ENCODE peak calls at places on chromosome 22, in four cellular contexts. One of them, this sample, is unnamed.

GRCh38 chr22:36374603-36375024 is 13.2 kb downstream of the MYH9 start:
- DNase-seq in IMR-90: peak
- DNase-seq in fibroblast of pulmonary artery: peak
- DNase-seq in BE2C: no peak
- DNase-seq in this sample: no peak

GRCh38 chr22:35315855-35316745 is 16.4 kb downstream of the TOM1 start:
- DNase-seq in IMR-90: no peak
- DNase-seq in fibroblast of pulmonary artery: no peak
- DNase-seq in BE2C: no peak
- DNase-seq in this sample: no peak

GRCh38 chr22:33758125-33758483 is 162.2 kb downstream of the LARGE1 start:
- DNase-seq in IMR-90: no peak
- DNase-seq in fibroblast of pulmonary artery: no peak
- DNase-seq in BE2C: no peak
- DNase-seq in this sample: no peak

GRCh38 chr22:50507421-50507990 is at the start of gene LMF2:
- DNase-seq in IMR-90: no peak
- DNase-seq in fibroblast of pulmonary artery: no peak
- DNase-seq in BE2C: peak
- DNase-seq in this sample: peak

GRCh38 chr22:24500251-24500820 is 5.2 kb downstream of the UPB1 start:
- DNase-seq in IMR-90: no peak
- DNase-seq in fibroblast of pulmonary artery: no peak
- DNase-seq in BE2C: no peak
- DNase-seq in this sample: no peak

GRCh38 chr22:42399315-42400271 is 32.6 kb downstream of the NFAM1 start:
- DNase-seq in IMR-90: no peak
- DNase-seq in fibroblast of pulmonary artery: no peak
- DNase-seq in BE2C: peak
- DNase-seq in this sample: no peak

GRCh38 chr22:21752276-21752675 is 16.7 kb upstream of the YPEL1 start:
- DNase-seq in IMR-90: no peak
- DNase-seq in fibroblast of pulmonary artery: no peak
- DNase-seq in BE2C: no peak
- DNase-seq in this sample: no peak

GRCh38 chr22:41513391-41513790 is 30.9 kb downstream of the POLR3H start:
- DNase-seq in IMR-90: no peak
- DNase-seq in fibroblast of pulmonary artery: no peak
- DNase-seq in BE2C: no peak
- DNase-seq in this sample: no peak

GRCh38 chr22:29801153-29801552 is 34.0 kb downstream of the UQCR10 start:
- DNase-seq in IMR-90: no peak
- DNase-seq in fibroblast of pulmonary artery: peak
- DNase-seq in BE2C: no peak
- DNase-seq in this sample: no peak

GRCh38 chr22:26479792-26480610 is 3.6 kb downstream of the HPS4 start:
- DNase-seq in IMR-90: no peak
- DNase-seq in fibroblast of pulmonary artery: no peak
- DNase-seq in BE2C: no peak
- DNase-seq in this sample: no peak

GRCh38 chr22:26480611-26480932 is 3.0 kb downstream of the HPS4 start:
- DNase-seq in IMR-90: no peak
- DNase-seq in fibroblast of pulmonary artery: no peak
- DNase-seq in BE2C: no peak
- DNase-seq in this sample: no peak

GRCh38 chr22:26477341-26477731 is 6.2 kb downstream of the HPS4 start:
- DNase-seq in IMR-90: no peak
- DNase-seq in fibroblast of pulmonary artery: no peak
- DNase-seq in BE2C: no peak
- DNase-seq in this sample: no peak

GRCh38 chr22:26481112-26481693 is 2.4 kb downstream of the HPS4 start:
- DNase-seq in IMR-90: no peak
- DNase-seq in fibroblast of pulmonary artery: no peak
- DNase-seq in BE2C: no peak
- DNase-seq in this sample: no peak

DNA sequence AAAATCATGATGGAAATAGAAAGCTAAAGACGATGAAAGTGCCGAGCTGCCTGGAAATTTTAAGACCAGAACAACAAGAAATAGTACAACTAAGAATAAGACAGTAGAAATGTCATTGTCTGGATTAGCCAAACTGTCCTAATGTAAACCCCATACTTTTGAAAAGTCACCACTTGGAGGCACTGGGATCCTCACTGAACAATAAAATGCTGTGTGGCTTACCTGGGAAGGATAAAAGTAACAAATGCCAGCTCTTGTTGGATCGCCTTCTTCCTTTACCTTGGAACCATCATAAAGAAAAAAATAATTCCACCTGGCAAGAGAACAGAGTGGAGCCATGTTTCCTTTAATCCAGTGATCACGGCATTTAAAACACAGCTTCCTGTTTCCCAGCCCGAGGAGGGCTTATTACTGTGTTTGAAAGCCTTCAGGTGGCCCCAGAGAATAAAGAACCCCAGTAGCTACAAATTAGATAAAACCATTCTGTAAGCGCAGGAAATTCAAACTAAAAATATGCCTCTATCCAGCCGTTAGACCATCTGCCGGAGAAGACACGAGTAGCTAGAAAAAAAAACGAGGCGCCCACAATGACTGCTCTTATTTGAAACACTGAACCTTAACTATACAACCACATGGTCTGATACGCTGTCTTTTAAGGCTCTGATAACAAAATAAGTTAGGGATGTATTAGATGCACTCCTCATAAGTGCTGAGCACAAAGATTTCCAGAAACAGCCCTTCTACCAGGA is 4.4 kb downstream of the HPS4 start:
- DNase-seq in IMR-90: no peak
- DNase-seq in fibroblast of pulmonary artery: no peak
- DNase-seq in BE2C: no peak
- DNase-seq in this sample: no peak
- H3K4me3 ChIP-seq in IMR-90: no peak
- H3K4me3 ChIP-seq in fibroblast of pulmonary artery: peak
- H3K4me3 ChIP-seq in BE2C: peak
- H3K4me3 ChIP-seq in this sample: no peak

DNA sequence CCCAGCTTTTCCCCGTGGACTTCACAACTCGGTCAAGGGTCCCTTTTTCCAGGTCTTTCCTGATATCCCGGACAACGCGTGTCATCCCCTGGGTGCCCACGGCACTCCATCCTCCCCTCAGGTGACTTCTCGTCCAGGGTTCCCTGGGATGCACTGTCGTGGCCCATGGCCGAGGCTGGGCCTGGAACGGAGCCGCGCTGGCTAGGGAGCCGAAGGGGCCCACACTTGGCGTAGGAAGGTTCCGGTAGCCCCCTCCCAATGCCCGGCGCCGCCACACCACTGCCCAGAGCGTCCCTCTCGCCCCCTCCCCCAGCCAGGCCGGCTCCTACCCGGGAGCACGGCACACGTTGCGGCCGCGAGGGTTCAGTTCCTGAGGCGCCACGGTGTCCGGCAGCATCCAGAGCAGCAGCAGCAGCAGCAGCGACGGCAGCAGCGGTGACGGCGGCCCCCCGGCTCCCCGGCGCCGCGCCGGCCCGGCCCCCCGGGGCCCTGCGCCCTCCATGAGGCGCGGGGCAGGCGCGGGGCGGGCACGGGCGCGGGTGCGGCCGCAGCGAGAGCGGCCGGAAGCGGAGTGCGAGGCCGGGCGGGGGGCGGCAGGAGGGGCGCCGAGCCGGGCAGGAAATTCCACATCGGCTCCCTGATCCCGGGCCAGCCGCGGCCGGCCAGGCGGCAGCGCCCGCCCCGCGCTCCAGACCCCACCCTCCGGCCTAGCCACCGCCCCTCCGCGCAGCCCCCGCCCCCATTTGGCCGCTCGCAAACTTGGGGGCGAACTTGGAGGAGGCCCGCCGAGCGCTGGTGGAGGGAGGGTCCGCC is at the start of gene SCARF2:
- DNase-seq in IMR-90: peak
- DNase-seq in fibroblast of pulmonary artery: peak
- DNase-seq in BE2C: peak
- DNase-seq in this sample: peak
- H3K4me3 ChIP-seq in IMR-90: peak
- H3K4me3 ChIP-seq in fibroblast of pulmonary artery: peak
- H3K4me3 ChIP-seq in BE2C: peak
- H3K4me3 ChIP-seq in this sample: peak

GRCh38 chr22:38270091-38270972 is 2.5 kb downstream of the TMEM184B start:
- DNase-seq in IMR-90: peak
- DNase-seq in fibroblast of pulmonary artery: no peak
- DNase-seq in BE2C: no peak
- DNase-seq in this sample: no peak

GRCh38 chr22:38272373-38273134 is at the start of gene TMEM184B:
- DNase-seq in IMR-90: peak
- DNase-seq in fibroblast of pulmonary artery: peak
- DNase-seq in BE2C: peak
- DNase-seq in this sample: peak

GRCh38 chr22:38271927-38272372 is 860 bp downstream of the TMEM184B start:
- DNase-seq in IMR-90: no peak
- DNase-seq in fibroblast of pulmonary artery: no peak
- DNase-seq in BE2C: no peak
- DNase-seq in this sample: peak

GRCh38 chr22:38269466-38269865 is 3.3 kb downstream of the TMEM184B start:
- DNase-seq in IMR-90: no peak
- DNase-seq in fibroblast of pulmonary artery: no peak
- DNase-seq in BE2C: no peak
- DNase-seq in this sample: no peak

GRCh38 chr22:38271101-38271500 is 1.7 kb downstream of the TMEM184B start:
- DNase-seq in IMR-90: no peak
- DNase-seq in fibroblast of pulmonary artery: no peak
- DNase-seq in BE2C: no peak
- DNase-seq in this sample: no peak
- H3K4me3 ChIP-seq in IMR-90: no peak
- H3K4me3 ChIP-seq in fibroblast of pulmonary artery: peak
- H3K4me3 ChIP-seq in BE2C: no peak
- H3K4me3 ChIP-seq in this sample: no peak

GRCh38 chr22:27638329-27639179 is 163.0 kb downstream of the MN1 start:
- DNase-seq in IMR-90: no peak
- DNase-seq in fibroblast of pulmonary artery: no peak
- DNase-seq in BE2C: no peak
- DNase-seq in this sample: no peak
- H3K4me3 ChIP-seq in IMR-90: no peak
- H3K4me3 ChIP-seq in fibroblast of pulmonary artery: no peak
- H3K4me3 ChIP-seq in BE2C: no peak
- H3K4me3 ChIP-seq in this sample: no peak

DNA sequence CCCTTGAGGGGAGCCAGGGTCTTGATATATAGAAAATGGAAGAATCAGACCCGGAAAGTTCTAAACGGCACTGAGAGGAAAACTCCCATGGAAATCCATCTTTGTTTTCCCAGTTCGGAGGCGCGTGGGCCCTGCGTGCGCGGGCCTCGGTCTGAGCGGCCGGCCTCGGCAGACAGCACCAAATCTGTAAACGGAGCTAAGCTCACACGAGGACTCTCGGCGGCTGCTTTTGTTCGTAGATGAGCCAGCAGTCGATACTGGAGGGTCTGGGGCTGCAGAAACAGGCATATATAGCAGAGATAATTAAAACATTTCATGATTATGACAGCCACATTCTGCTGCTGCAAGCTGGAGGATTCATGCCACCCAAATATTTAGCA is 68.5 kb upstream of the PPARA start:
- DNase-seq in IMR-90: no peak
- DNase-seq in fibroblast of pulmonary artery: no peak
- DNase-seq in BE2C: peak
- DNase-seq in this sample: peak
- H3K4me3 ChIP-seq in IMR-90: no peak
- H3K4me3 ChIP-seq in fibroblast of pulmonary artery: no peak
- H3K4me3 ChIP-seq in BE2C: peak
- H3K4me3 ChIP-seq in this sample: peak

GRCh38 chr22:48575567-48576332 is 1251.9 kb downstream of the BRD1 start:
- DNase-seq in IMR-90: no peak
- DNase-seq in fibroblast of pulmonary artery: no peak
- DNase-seq in BE2C: no peak
- DNase-seq in this sample: no peak
- H3K4me3 ChIP-seq in IMR-90: no peak
- H3K4me3 ChIP-seq in fibroblast of pulmonary artery: no peak
- H3K4me3 ChIP-seq in BE2C: no peak
- H3K4me3 ChIP-seq in this sample: peak

GRCh38 chr22:37538590-37539357 is 19.6 kb upstream of the CARD10 start:
- DNase-seq in IMR-90: peak
- DNase-seq in fibroblast of pulmonary artery: peak
- DNase-seq in BE2C: peak
- DNase-seq in this sample: peak
- H3K4me3 ChIP-seq in IMR-90: no peak
- H3K4me3 ChIP-seq in fibroblast of pulmonary artery: no peak
- H3K4me3 ChIP-seq in BE2C: peak
- H3K4me3 ChIP-seq in this sample: no peak

GRCh38 chr22:44427506-44428470 is 70.2 kb downstream of the RTL6 start:
- DNase-seq in IMR-90: no peak
- DNase-seq in fibroblast of pulmonary artery: no peak
- DNase-seq in BE2C: no peak
- DNase-seq in this sample: no peak
- H3K4me3 ChIP-seq in IMR-90: no peak
- H3K4me3 ChIP-seq in fibroblast of pulmonary artery: no peak
- H3K4me3 ChIP-seq in BE2C: no peak
- H3K4me3 ChIP-seq in this sample: no peak

This sample was measured in ovary.